ENCODE peak calls at places on chromosomes 16 and 17, in five cellular contexts. V, W, F, I and H are unnamed samples.

GRCh38 chr16:70788668-70789161 is 12.2 kb downstream of the VAC14 start:
- DNase-seq in V (no peak), F (no peak), I (no peak), W (peak; percentile 36), H (peak; percentile 68)

GRCh38 chr16:66841366-66841765 is 2.8 kb upstream of the CA7 start:
- DNase-seq in W (no peak), F (no peak), I (no peak), V (no peak), H (no peak)

GRCh38 chr16:68737730-68738590 is 868 bp downstream of the CDH1 start:
- DNase-seq in W (no peak), F (no peak), I (no peak), V (peak; percentile 28), H (no peak)

GRCh38 chr16:69323428-69323827 is 7.0 kb downstream of the PDF start:
- DNase-seq in W (no peak), F (no peak), I (no peak), V (no peak), H (no peak)

GRCh38 chr17:50240876-50241275 is 33.4 kb upstream of the TMEM92 start:
- DNase-seq in W (peak; percentile 42), I (no peak), F (no peak), V (no peak), H (peak; percentile 71)

GRCh38 chr17:80265205-80266068 is 4.8 kb downstream of the RNF213 start:
- DNase-seq in W (no peak), F (no peak), I (peak; percentile 59), V (no peak), H (peak; percentile 28)

GRCh38 chr17:7078711-7079110 is 1.3 kb downstream of the CLEC10A start:
- DNase-seq in V (no peak), I (no peak), F (no peak), W (no peak), H (no peak)

GRCh38 chr17:64679710-64680216 is 17.7 kb upstream of the SMURF2 start:
- DNase-seq in I (no peak), V (no peak), W (peak; percentile 93), F (no peak), H (peak; percentile 98)

GRCh38 chr17:44379887-44380286 is 9.6 kb downstream of the ITGA2B start:
- DNase-seq in W (no peak), V (no peak), F (no peak), I (no peak), H (no peak)

GRCh38 chr16:65816556-65816955 is 549.9 kb upstream of the CDH5 start:
- DNase-seq in V (no peak), W (no peak), I (no peak), F (no peak), H (no peak)

GRCh38 chr16:60329110-60329509 is 1595.0 kb upstream of the GOT2 start:
- DNase-seq in F (no peak), V (no peak), I (no peak), W (no peak), H (no peak)

GRCh38 chr16:27472091-27473020 is 70.4 kb downstream of the IL21R start:
- DNase-seq in I (no peak), W (no peak), V (no peak), F (no peak), H (peak; percentile 20)

GRCh38 chr16:47848481-47849109 is 307.2 kb downstream of the ABCC12 start:
- DNase-seq in W (peak; percentile 2), I (no peak), F (no peak), V (no peak), H (peak; percentile 44)

GRCh38 chr16:15572329-15573001 is 70.5 kb downstream of the MARF1 start:
- DNase-seq in F (no peak), W (peak; percentile 89), I (no peak), V (no peak), H (peak; percentile 93)

GRCh38 chr16:19808061-19808621 is 76.5 kb downstream of the GPRC5B start:
- DNase-seq in W (no peak), I (peak; percentile 7), V (no peak), F (no peak), H (no peak)

GRCh38 chr16:11666108-11667055 is 1.9 kb upstream of the SNN start:
- DNase-seq in W (no peak), I (no peak), V (no peak), F (no peak), H (no peak)

GRCh38 chr16:51818342-51818944 is 667.4 kb upstream of the SALL1 start:
- DNase-seq in I (no peak), F (no peak), W (peak; percentile 80), V (no peak), H (peak; percentile 59)

GRCh38 chr16:69532761-69533459 is 32.9 kb upstream of the NFAT5 start:
- DNase-seq in I (no peak), F (no peak), V (no peak), W (no peak), H (no peak)

GRCh38 chr16:31168848-31169247 is 11.1 kb upstream of the FUS start:
- DNase-seq in I (no peak), W (no peak), V (no peak), F (no peak), H (no peak)

GRCh38 chr17:14776791-14777190 is 475.9 kb downstream of the HS3ST3B1 start:
- DNase-seq in W (no peak), F (no peak), I (no peak), V (no peak), H (no peak)

GRCh38 chr16:52584921-52585320 is 38.0 kb upstream of the TOX3 start:
- DNase-seq in W (no peak), F (no peak), V (no peak), I (no peak), H (no peak)

GRCh38 chr16:2769675-2770056 is 7.4 kb downstream of the ELOB start:
- DNase-seq in F (peak; percentile 41), V (no peak), W (no peak), I (no peak), H (peak; percentile 92)

GRCh38 chr17:69677130-69677529 is 262.6 kb downstream of the MAP2K6 start:
- DNase-seq in I (no peak), F (no peak), V (no peak), W (peak; percentile 47), H (peak; percentile 12)

GRCh38 chr16:3536271-3536671 is 35.5 kb downstream of the CLUAP1 start:
- DNase-seq in V (no peak), W (peak; percentile 74), F (no peak), I (no peak), H (peak; percentile 71)

GRCh38 chr17:27674335-27674734 is 43.3 kb downstream of the LGALS9 start:
- DNase-seq in F (no peak), I (no peak), W (no peak), V (no peak), H (no peak)

GRCh38 chr16:50360033-50360778 is 8.6 kb downstream of the BRD7 start:
- DNase-seq in V (no peak), F (no peak), W (no peak), I (no peak), H (peak; percentile 95)

GRCh38 chr17:4903051-4903818 is at the start of gene CHRNE:
- DNase-seq in W (peak; percentile 79), F (no peak), I (peak; percentile 56), V (peak; percentile 78), H (peak; percentile 80)

GRCh38 chr16:81482329-81483063 is 37.9 kb downstream of the CMIP start:
- DNase-seq in I (no peak), F (peak; percentile 40), V (no peak), W (no peak), H (no peak)

GRCh38 chr16:29009050-29009837 is 24.4 kb downstream of the LAT start:
- DNase-seq in F (no peak), V (no peak), W (no peak), I (no peak), H (no peak)

GRCh38 chr17:31459716-31460115 is 68.2 kb downstream of the RAB11FIP4 start:
- DNase-seq in I (no peak), V (no peak), W (no peak), F (no peak), H (no peak)

GRCh38 chr17:79305831-79306687 is 231.4 kb downstream of the ENGASE start:
- DNase-seq in W (no peak), I (no peak), F (no peak), V (peak; percentile 48), H (no peak)

GRCh38 chr17:72432143-72432604 is 311.4 kb downstream of the SOX9 start:
- DNase-seq in V (no peak), W (peak; percentile 28), I (no peak), F (no peak), H (no peak)

GRCh38 chr17:77869041-77869595 is 89.4 kb upstream of the TNRC6C start:
- DNase-seq in F (peak; percentile 53), V (no peak), W (no peak), I (no peak), H (no peak)

GRCh38 chr17:78038748-78039288 is 80.3 kb downstream of the TNRC6C start:
- DNase-seq in I (no peak), V (no peak), F (no peak), W (no peak), H (no peak)

GRCh38 chr16:23505942-23506605 is 4.2 kb downstream of the GGA2 start:
- DNase-seq in W (no peak), V (no peak), I (no peak), F (no peak), H (no peak)
- H3K4me3 ChIP-seq in W (no peak overlapping the region), V (no peak overlapping the region), I (peak overlapping the region; percentile 25), F (no peak overlapping the region), H (no peak overlapping the region)

DNA sequence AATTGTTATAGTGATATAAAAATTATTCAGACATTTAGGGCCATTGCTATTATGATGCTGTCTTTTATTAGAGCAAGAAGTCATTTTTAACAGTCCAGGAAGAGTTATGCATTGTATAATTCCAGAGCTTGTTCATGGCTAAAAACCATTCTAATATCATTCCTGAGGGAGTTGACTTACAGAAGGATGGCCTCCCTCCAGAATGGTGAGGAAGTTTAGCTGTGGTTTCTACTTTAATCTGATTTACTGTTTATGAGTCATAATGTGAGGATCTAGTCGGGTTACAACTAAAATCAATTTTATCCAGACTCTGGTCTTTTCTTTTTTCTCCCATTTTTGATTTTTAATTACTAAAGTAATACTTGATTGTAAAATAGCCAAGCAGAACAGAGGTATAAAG is 41.2 kb upstream of the ANKFN1 start:
- DNase-seq in F (no peak), W (peak; percentile 50), V (no peak), I (no peak), H (peak; percentile 87)
- TF ChIP-seq CTCF in F (no peak), W (no peak), V (no peak), I (no peak), H (no peak)

DNA sequence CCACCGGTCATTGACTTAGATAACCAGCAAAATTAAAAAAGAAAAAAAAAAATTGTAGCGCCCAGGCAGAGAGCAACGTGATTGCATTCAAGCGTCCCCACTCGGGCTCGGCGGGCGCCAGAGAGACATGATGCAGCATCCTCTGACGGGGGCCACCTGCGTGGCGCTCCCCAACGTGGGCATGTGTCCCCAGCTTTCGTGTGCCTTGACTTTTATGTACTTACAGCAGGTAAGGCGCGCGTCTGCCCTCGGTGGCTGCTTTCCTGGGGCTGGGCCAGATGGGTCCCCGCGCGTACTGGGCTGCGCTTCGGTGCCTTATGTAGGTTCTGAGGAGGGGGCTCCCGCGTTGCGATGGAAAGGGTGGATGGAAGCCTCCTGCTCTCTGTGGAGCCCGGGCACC is 28.4 kb upstream of the RBFOX1 start:
- DNase-seq in V (no peak), F (peak; percentile 49), I (no peak), W (no peak), H (no peak)
- H3K4me3 ChIP-seq in V (no peak overlapping the region), F (no peak overlapping the region), I (no peak overlapping the region), W (no peak overlapping the region), H (no peak overlapping the region)

GRCh38 chr17:81860756-81861568 is 627 bp upstream of the P4HB start:
- DNase-seq in V (peak; percentile 99), F (peak; percentile 99), W (peak; percentile 100), I (peak; percentile 100), H (peak; percentile 100)
- TF ChIP-seq CTCF in V (peak; percentile 41), F (no peak), W (peak; percentile 35), I (no peak), H (no peak)

GRCh38 chr16:85046957-85047866 is 19.6 kb downstream of the KIAA0513 start:
- DNase-seq in F (no peak), V (no peak), I (no peak), W (no peak), H (no peak)
- H3K4me3 ChIP-seq in F (no peak overlapping the region), V (no peak overlapping the region), I (no peak overlapping the region), W (no peak overlapping the region), H (no peak overlapping the region)